ENCODE peak calls at places on chromosomes 2 and 18, in four cellular contexts. One of them, this sample, is unnamed.

GRCh38 chr2:132618734-132619133 is 51.3 kb downstream of the LYPD1 start:
- DNase-seq in GM12878: no peak
- DNase-seq in IMR-90: no peak
- DNase-seq in K562: no peak
- DNase-seq in this sample: no peak

GRCh38 chr2:240060977-240061591 is 7.8 kb upstream of the OR6B3 start:
- DNase-seq in K562: peak
- DNase-seq in GM12878: no peak
- DNase-seq in IMR-90: peak
- DNase-seq in this sample: peak

GRCh38 chr2:10267036-10267435 is 35.7 kb upstream of the HPCAL1 start:
- DNase-seq in K562: no peak
- DNase-seq in GM12878: no peak
- DNase-seq in IMR-90: no peak
- DNase-seq in this sample: no peak

GRCh38 chr18:35122586-35123224 is 81.5 kb downstream of the MAPRE2 start:
- DNase-seq in IMR-90: no peak
- DNase-seq in GM12878: no peak
- DNase-seq in K562: no peak
- DNase-seq in this sample: no peak

GRCh38 chr18:7824970-7825369 is 257.9 kb downstream of the PTPRM start:
- DNase-seq in K562: no peak
- DNase-seq in GM12878: no peak
- DNase-seq in IMR-90: no peak
- DNase-seq in this sample: no peak

GRCh38 chr2:229179598-229179997 is 91.5 kb downstream of the PID1 start:
- DNase-seq in K562: no peak
- DNase-seq in IMR-90: no peak
- DNase-seq in GM12878: no peak
- DNase-seq in this sample: no peak

GRCh38 chr18:5159080-5159479 is 38.0 kb downstream of the AKAIN1 start:
- DNase-seq in IMR-90: no peak
- DNase-seq in K562: no peak
- DNase-seq in GM12878: no peak
- DNase-seq in this sample: no peak

GRCh38 chr2:46335966-46336436 is 38.8 kb downstream of the EPAS1 start:
- DNase-seq in IMR-90: no peak
- DNase-seq in GM12878: no peak
- DNase-seq in K562: no peak
- DNase-seq in this sample: peak

GRCh38 chr18:3742541-3742940 is 292.6 kb downstream of the TGIF1 start:
- DNase-seq in K562: no peak
- DNase-seq in IMR-90: no peak
- DNase-seq in GM12878: no peak
- DNase-seq in this sample: no peak

GRCh38 chr2:241878007-241878970 is 8.8 kb downstream of the RTP5 start:
- DNase-seq in GM12878: no peak
- DNase-seq in K562: peak
- DNase-seq in IMR-90: peak
- DNase-seq in this sample: peak

GRCh38 chr2:122514451-122514996 is 759.1 kb downstream of the TSN start:
- DNase-seq in IMR-90: no peak
- DNase-seq in K562: no peak
- DNase-seq in GM12878: no peak
- DNase-seq in this sample: no peak

GRCh38 chr2:196962325-196962724 is 35.8 kb upstream of the PGAP1 start:
- DNase-seq in K562: no peak
- DNase-seq in GM12878: no peak
- DNase-seq in IMR-90: no peak
- DNase-seq in this sample: no peak

GRCh38 chr2:119760876-119761275 is 1.2 kb downstream of the PTPN4 start:
- DNase-seq in GM12878: no peak
- DNase-seq in K562: peak
- DNase-seq in IMR-90: peak
- DNase-seq in this sample: no peak

GRCh38 chr2:195202163-195202845 is 454.7 kb upstream of the SLC39A10 start:
- DNase-seq in GM12878: no peak
- DNase-seq in K562: no peak
- DNase-seq in IMR-90: peak
- DNase-seq in this sample: no peak

GRCh38 chr18:27843783-27844415 is 333.0 kb downstream of the CDH2 start:
- DNase-seq in K562: no peak
- DNase-seq in GM12878: no peak
- DNase-seq in IMR-90: peak
- DNase-seq in this sample: peak

GRCh38 chr2:98702127-98702802 is 28.7 kb downstream of the MGAT4A start:
- DNase-seq in GM12878: no peak
- DNase-seq in IMR-90: no peak
- DNase-seq in K562: no peak
- DNase-seq in this sample: no peak

GRCh38 chr2:201909348-201909747 is 103.0 kb downstream of the CDK15 start:
- DNase-seq in IMR-90: peak
- DNase-seq in K562: no peak
- DNase-seq in GM12878: no peak
- DNase-seq in this sample: peak
- TF ChIP-seq SMC3 in IMR-90: no peak
- TF ChIP-seq SMC3 in K562: no peak
- TF ChIP-seq SMC3 in GM12878: no peak
- TF ChIP-seq SMC3 in this sample: no peak

DNA sequence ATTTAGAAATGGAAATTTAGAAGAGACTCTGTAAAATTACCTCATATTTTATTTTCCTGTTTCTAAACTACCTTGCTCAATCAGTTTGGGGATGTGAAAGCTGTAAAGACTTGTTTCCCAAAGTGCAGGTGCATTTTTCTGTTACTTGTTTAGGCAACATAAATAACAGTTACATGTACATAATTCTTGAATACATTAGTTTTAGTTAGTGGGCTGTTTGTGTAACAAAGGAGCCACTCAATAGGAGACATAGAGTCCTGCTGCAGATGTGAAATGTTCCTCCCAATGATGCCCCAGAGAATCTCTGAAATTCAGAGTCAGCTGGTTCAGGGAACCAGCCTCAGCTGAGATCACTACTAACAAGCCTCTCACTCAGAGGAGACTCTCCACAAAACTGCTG is 91.6 kb upstream of the TWSG1 start:
- DNase-seq in IMR-90: no peak
- DNase-seq in GM12878: no peak
- DNase-seq in K562: no peak
- DNase-seq in this sample: no peak
- TF ChIP-seq ELK1 in IMR-90: no peak
- TF ChIP-seq ELK1 in GM12878: no peak
- TF ChIP-seq ELK1 in K562: no peak
- TF ChIP-seq ELK1 in this sample: no peak

GRCh38 chr2:172672114-172672513 is 63.5 kb upstream of the RAPGEF4 start:
- DNase-seq in IMR-90: peak
- DNase-seq in GM12878: no peak
- DNase-seq in K562: no peak
- DNase-seq in this sample: peak

GRCh38 chr2:172672999-172673726 is 62.5 kb upstream of the RAPGEF4 start:
- DNase-seq in K562: no peak
- DNase-seq in IMR-90: no peak
- DNase-seq in GM12878: no peak
- DNase-seq in this sample: peak

GRCh38 chr2:172671506-172671905 is 64.1 kb upstream of the RAPGEF4 start:
- DNase-seq in IMR-90: peak
- DNase-seq in K562: no peak
- DNase-seq in GM12878: no peak
- DNase-seq in this sample: no peak

GRCh38 chr2:172674968-172675303 is 60.7 kb upstream of the RAPGEF4 start:
- DNase-seq in K562: no peak
- DNase-seq in IMR-90: no peak
- DNase-seq in GM12878: no peak
- DNase-seq in this sample: no peak

DNA sequence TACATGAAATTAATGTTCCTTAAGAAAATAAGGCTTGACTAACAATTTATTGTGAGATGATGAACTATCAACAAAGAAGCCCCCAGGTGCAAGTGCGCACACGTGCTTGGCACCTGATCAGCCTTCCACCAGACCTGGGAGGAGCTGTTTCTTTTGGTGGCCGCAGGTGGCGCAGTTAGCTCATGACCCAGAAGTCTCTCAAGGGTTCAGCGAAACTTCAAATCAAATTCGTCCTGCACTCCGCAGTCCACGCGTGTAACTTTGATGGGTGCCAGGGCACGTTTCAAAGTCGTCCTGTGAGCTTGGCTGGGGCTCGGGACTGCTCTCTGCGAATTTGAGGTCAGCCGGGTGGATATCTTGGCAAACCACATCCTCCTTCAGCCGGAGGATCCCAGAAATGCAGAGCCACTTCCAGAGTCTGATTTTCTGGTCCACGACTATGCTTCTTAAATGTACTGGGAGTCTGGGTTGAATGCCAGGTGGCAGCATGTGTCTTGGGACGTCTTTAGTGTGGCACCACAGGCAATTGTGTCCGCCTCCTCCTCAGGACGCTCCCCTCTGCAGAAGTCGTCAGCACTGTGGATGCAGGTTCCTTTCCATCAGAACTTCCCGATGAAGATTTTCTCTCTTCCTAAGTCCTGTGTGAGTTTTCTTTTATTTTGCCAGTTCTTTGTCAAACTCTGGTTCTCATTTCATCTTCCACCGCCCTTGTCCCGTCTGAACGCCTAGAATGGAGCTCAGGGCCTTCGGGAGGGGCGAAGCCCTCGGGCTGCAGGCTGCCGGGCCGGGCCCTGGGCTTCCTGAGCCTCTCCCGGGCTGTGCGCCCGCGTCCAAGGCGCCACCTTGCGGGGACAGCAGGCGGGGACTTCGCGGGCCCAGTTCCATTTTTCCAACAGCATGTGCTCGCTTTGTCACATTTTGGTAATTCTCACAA is 61.3 kb upstream of the RAPGEF4 start:
- DNase-seq in IMR-90: no peak
- DNase-seq in GM12878: no peak
- DNase-seq in K562: peak
- DNase-seq in this sample: no peak
- TF ChIP-seq SMC3 in IMR-90: peak
- TF ChIP-seq SMC3 in GM12878: peak
- TF ChIP-seq SMC3 in K562: peak
- TF ChIP-seq SMC3 in this sample: no peak

GRCh38 chr2:202238234-202239197 is at the start of gene SUMO1:
- DNase-seq in IMR-90: peak
- DNase-seq in K562: peak
- DNase-seq in GM12878: peak
- DNase-seq in this sample: peak
- TF ChIP-seq ELK1 in IMR-90: no peak
- TF ChIP-seq ELK1 in K562: no peak
- TF ChIP-seq ELK1 in GM12878: peak
- TF ChIP-seq ELK1 in this sample: no peak

This sample was measured in A549.